ENCODE peak calls at places on chromosomes 1 and 21, in five cellular contexts. Q is hepatocyte, R is tibial nerve, T is thoracic aorta, K is fibroblast of lung. X is an unnamed sample.

GRCh38 chr1:206579747-206580437 is 32.4 kb downstream of the EIF2D start:
- DNase-seq in Q (no peak), R (peak; percentile 29), T (peak; percentile 49), K (peak; percentile 86), X (peak; percentile 92)

GRCh38 chr1:23673086-23673813 is 18.4 kb upstream of the RPL11 start:
- DNase-seq in Q (peak; percentile 78), R (no peak), T (no peak), K (peak; percentile 48), X (no peak)

GRCh38 chr1:1306661-1307260 is 969 bp downstream of the ACAP3 start:
- DNase-seq in Q (peak; percentile 49), R (no peak), T (no peak), K (no peak), X (no peak)

GRCh38 chr1:96362623-96363022 is 359.0 kb upstream of the PTBP2 start:
- DNase-seq in Q (peak; percentile 42), R (no peak), T (no peak), K (peak; percentile 99), X (no peak)

GRCh38 chr1:6918286-6918907 is 133.1 kb downstream of the CAMTA1 start:
- DNase-seq in Q (no peak), R (no peak), T (no peak), K (peak; percentile 74), X (no peak)

GRCh38 chr1:84899969-84900368 is 7.0 kb upstream of the LPAR3 start:
- DNase-seq in Q (no peak), R (no peak), T (no peak), K (no peak), X (no peak)

GRCh38 chr1:158916085-158916484 is 15.3 kb upstream of the PYHIN1 start:
- DNase-seq in Q (no peak), R (no peak), T (no peak), K (no peak), X (no peak)

GRCh38 chr1:115021145-115021544 is 8.5 kb upstream of the TSHB start:
- DNase-seq in Q (no peak), R (no peak), T (no peak), K (no peak), X (no peak)

GRCh38 chr1:43979528-43980254 is 681 bp downstream of the B4GALT2 start:
- DNase-seq in Q (peak; percentile 77), R (no peak), T (no peak), K (peak; percentile 67), X (no peak)

GRCh38 chr1:43937179-43937865 is 3.7 kb downstream of the ARTN start:
- DNase-seq in Q (no peak), R (no peak), T (no peak), K (no peak), X (no peak)

GRCh38 chr1:85116856-85117255 is 68.6 kb upstream of the MCOLN3 start:
- DNase-seq in Q (no peak), R (no peak), T (no peak), K (no peak), X (no peak)

GRCh38 chr1:152218762-152219436 is 5.1 kb downstream of the HRNR start:
- DNase-seq in Q (no peak), R (no peak), T (no peak), K (no peak), X (no peak)

GRCh38 chr1:206012086-206012859 is 9.1 kb upstream of the RAB7B start:
- DNase-seq in Q (peak; percentile 40), R (peak; percentile 38), T (no peak), K (no peak), X (peak; percentile 83)

GRCh38 chr1:98049370-98050115 is 128.7 kb upstream of the DPYD start:
- DNase-seq in Q (no peak), R (no peak), T (no peak), K (peak; percentile 56), X (peak; percentile 53)

GRCh38 chr1:163874070-163874469 is 552.3 kb downstream of the NUF2 start:
- DNase-seq in Q (no peak), R (no peak), T (no peak), K (no peak), X (no peak)

GRCh38 chr1:7470904-7471638 is 300.0 kb upstream of the VAMP3 start:
- DNase-seq in Q (peak; percentile 85), R (peak; percentile 51), T (peak; percentile 64), K (peak; percentile 98), X (peak; percentile 90)

GRCh38 chr1:96995351-96995750 is 273.8 kb downstream of the PTBP2 start:
- DNase-seq in Q (no peak), R (no peak), T (no peak), K (peak; percentile 42), X (no peak)

GRCh38 chr21:21688877-21689276 is 690.7 kb downstream of the NCAM2 start:
- DNase-seq in Q (peak; percentile 27), R (no peak), T (no peak), K (peak; percentile 32), X (no peak)

GRCh38 chr1:161013104-161013590 is 7.8 kb downstream of the F11R start:
- DNase-seq in Q (no peak), R (no peak), T (no peak), K (no peak), X (no peak)

GRCh38 chr1:204188959-204189639 is 7.2 kb downstream of the KISS1 start:
- DNase-seq in Q (no peak), R (no peak), T (no peak), K (no peak), X (no peak)

GRCh38 chr21:42375141-42375905 is 9.0 kb upstream of the TFF1 start:
- DNase-seq in Q (no peak), R (no peak), T (no peak), K (no peak), X (no peak)

GRCh38 chr1:7608628-7609295 is 162.3 kb upstream of the VAMP3 start:
- DNase-seq in Q (no peak), R (no peak), T (no peak), K (peak; percentile 4), X (no peak)

GRCh38 chr1:19493547-19493946 is 8.2 kb upstream of the CAPZB start:
- DNase-seq in Q (no peak), R (no peak), T (no peak), K (no peak), X (no peak)

GRCh38 chr1:63276625-63277024 is 45.7 kb upstream of the FOXD3 start:
- DNase-seq in Q (no peak), R (no peak), T (no peak), K (no peak), X (no peak)

GRCh38 chr1:65924471-65924870 is 131.8 kb downstream of the PDE4B start:
- DNase-seq in Q (peak; percentile 45), R (no peak), T (no peak), K (peak; percentile 92), X (no peak)

GRCh38 chr1:244341455-244342450 is 110.0 kb downstream of the ADSS2 start:
- DNase-seq in Q (peak; percentile 75), R (no peak), T (no peak), K (peak; percentile 58), X (no peak)

GRCh38 chr1:46413596-46413985 is 19.5 kb downstream of the FAAH start:
- DNase-seq in Q (no peak), R (no peak), T (no peak), K (no peak), X (no peak)

GRCh38 chr1:153346067-153346723 is 2.4 kb downstream of the PGLYRP4 start:
- DNase-seq in Q (no peak), R (no peak), T (no peak), K (no peak), X (no peak)

GRCh38 chr1:207748737-207749528 is 2.9 kb upstream of the CD46 start:
- DNase-seq in Q (no peak), R (no peak), T (no peak), K (no peak), X (no peak)

GRCh38 chr1:110198746-110199145 is 11.4 kb upstream of the KCNC4 start:
- DNase-seq in Q (no peak), R (no peak), T (no peak), K (no peak), X (no peak)

GRCh38 chr1:15106608-15107007 is 46.9 kb upstream of the TMEM51 start:
- DNase-seq in Q (peak; percentile 28), R (no peak), T (no peak), K (no peak), X (no peak)

GRCh38 chr21:34348890-34349519 is 14.8 kb upstream of the KCNE2 start:
- DNase-seq in Q (no peak), R (no peak), T (no peak), K (no peak), X (no peak)

GRCh38 chr1:206463137-206463536 is 7.1 kb upstream of the IKBKE start:
- DNase-seq in Q (no peak), R (no peak), T (no peak), K (no peak), X (no peak)

GRCh38 chr1:92343061-92343460 is 44.2 kb downstream of the RPAP2 start:
- DNase-seq in Q (no peak), R (no peak), T (no peak), K (no peak), X (no peak)
- H3K9me3 ChIP-seq in Q (no peaks in the 10 kb centered on the region), R (no peaks in the 10 kb centered on the region), T (no peaks in the 10 kb centered on the region), K (no peaks in the 10 kb centered on the region), X (no peaks in the 10 kb centered on the region)

DNA sequence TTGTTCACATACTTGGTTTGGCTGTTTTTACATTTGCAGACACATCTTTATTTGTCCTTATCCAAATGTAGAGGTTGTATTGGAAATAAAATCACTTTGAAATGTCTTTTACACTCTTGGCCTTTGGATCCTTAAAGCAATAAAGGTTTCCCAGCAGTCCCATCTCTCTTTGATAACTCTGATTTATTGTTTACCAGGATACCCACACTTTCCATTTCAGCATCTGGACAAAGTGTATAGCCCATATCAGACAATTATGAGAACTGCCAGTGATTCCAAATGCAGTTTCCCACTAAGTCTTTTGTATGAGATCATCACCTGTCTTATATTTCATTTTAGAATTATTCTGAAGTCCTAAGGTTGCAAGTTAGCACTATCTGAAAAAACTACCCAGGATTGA is 114.7 kb downstream of the NEK7 start:
- DNase-seq in Q (no peak), R (no peak), T (no peak), K (no peak), X (no peak)
- TF ChIP-seq CTCF in Q (no peak), R (no peak), T (no peak), K (no peak), X (no peak)

GRCh38 chr1:236144446-236145150 is 2.3 kb downstream of the GPR137B start:
- DNase-seq in Q (no peak), R (no peak), T (no peak), K (no peak), X (no peak)
- H3K27me3 ChIP-seq in Q (peaks cover 13% of the 10 kb centered on the region), R (no peaks in the 10 kb centered on the region), T (no peaks in the 10 kb centered on the region), K (peaks cover 11% of the 10 kb centered on the region), X (no peaks in the 10 kb centered on the region)

GRCh38 chr1:48190893-48191292 is 31.6 kb upstream of the SLC5A9 start:
- DNase-seq in Q (no peak), R (no peak), T (no peak), K (no peak), X (no peak)
- H3K9me3 ChIP-seq in Q (peaks cover 8% of the 10 kb centered on the region), R (peaks cover 13% of the 10 kb centered on the region), T (no peaks in the 10 kb centered on the region), K (no peaks in the 10 kb centered on the region), X (no peaks in the 10 kb centered on the region)